ENCODE peak calls at places on chromosomes 1 and 21, in four cellular contexts. One of them, this sample, is unnamed.

GRCh38 chr1:47906009-47906432 is 91.2 kb downstream of the TRABD2B start:
- DNase-seq in bronchial epithelial cell: peak
- DNase-seq in NCI-H1092: peak
- DNase-seq in fibroblast of pulmonary artery: peak
- DNase-seq in this sample: no peak

GRCh38 chr1:33946836-33947235 is 83.0 kb downstream of the HMGB4 start:
- DNase-seq in bronchial epithelial cell: no peak
- DNase-seq in NCI-H1092: no peak
- DNase-seq in fibroblast of pulmonary artery: no peak
- DNase-seq in this sample: no peak

GRCh38 chr1:217747156-217747769 is 116.1 kb downstream of the SPATA17 start:
- DNase-seq in bronchial epithelial cell: peak
- DNase-seq in NCI-H1092: no peak
- DNase-seq in fibroblast of pulmonary artery: peak
- DNase-seq in this sample: peak

GRCh38 chr1:15412843-15413242 is 3.2 kb downstream of the EFHD2 start:
- DNase-seq in bronchial epithelial cell: no peak
- DNase-seq in NCI-H1092: peak
- DNase-seq in fibroblast of pulmonary artery: no peak
- DNase-seq in this sample: no peak

GRCh38 chr1:93330196-93330595 is 15.5 kb upstream of the DR1 start:
- DNase-seq in bronchial epithelial cell: no peak
- DNase-seq in NCI-H1092: no peak
- DNase-seq in fibroblast of pulmonary artery: no peak
- DNase-seq in this sample: no peak

GRCh38 chr1:218878369-218878768 is 295.3 kb upstream of the LYPLAL1 start:
- DNase-seq in bronchial epithelial cell: peak
- DNase-seq in NCI-H1092: no peak
- DNase-seq in fibroblast of pulmonary artery: peak
- DNase-seq in this sample: no peak

GRCh38 chr1:94101613-94101940 is 19.4 kb downstream of the ABCA4 start:
- DNase-seq in bronchial epithelial cell: no peak
- DNase-seq in NCI-H1092: no peak
- DNase-seq in fibroblast of pulmonary artery: no peak
- DNase-seq in this sample: no peak

GRCh38 chr21:46038871-46039397 is 57.4 kb downstream of the COL6A1 start:
- DNase-seq in bronchial epithelial cell: no peak
- DNase-seq in NCI-H1092: no peak
- DNase-seq in fibroblast of pulmonary artery: peak
- DNase-seq in this sample: no peak

GRCh38 chr21:45602106-45602505 is 41.4 kb upstream of the PCBP3 start:
- DNase-seq in bronchial epithelial cell: no peak
- DNase-seq in NCI-H1092: no peak
- DNase-seq in fibroblast of pulmonary artery: no peak
- DNase-seq in this sample: no peak

GRCh38 chr1:70760170-70760569 is 287.4 kb downstream of the PTGER3 start:
- DNase-seq in bronchial epithelial cell: no peak
- DNase-seq in NCI-H1092: no peak
- DNase-seq in fibroblast of pulmonary artery: no peak
- DNase-seq in this sample: no peak

GRCh38 chr1:5502310-5503194 is 489.7 kb downstream of the NPHP4 start:
- DNase-seq in bronchial epithelial cell: peak
- DNase-seq in NCI-H1092: no peak
- DNase-seq in fibroblast of pulmonary artery: no peak
- DNase-seq in this sample: no peak

GRCh38 chr1:5448486-5448885 is 543.7 kb downstream of the NPHP4 start:
- DNase-seq in bronchial epithelial cell: no peak
- DNase-seq in NCI-H1092: no peak
- DNase-seq in fibroblast of pulmonary artery: no peak
- DNase-seq in this sample: no peak

GRCh38 chr1:12356004-12356890 is 126.4 kb downstream of the VPS13D start:
- DNase-seq in bronchial epithelial cell: peak
- DNase-seq in NCI-H1092: peak
- DNase-seq in fibroblast of pulmonary artery: peak
- DNase-seq in this sample: peak

GRCh38 chr1:905071-905749 is 18.5 kb upstream of the SAMD11 start:
- DNase-seq in bronchial epithelial cell: no peak
- DNase-seq in NCI-H1092: no peak
- DNase-seq in fibroblast of pulmonary artery: peak
- DNase-seq in this sample: no peak

GRCh38 chr1:16260814-16261213 is 23.8 kb upstream of the CPLANE2 start:
- DNase-seq in bronchial epithelial cell: peak
- DNase-seq in NCI-H1092: no peak
- DNase-seq in fibroblast of pulmonary artery: peak
- DNase-seq in this sample: no peak

GRCh38 chr1:159509440-159510222 is 26.2 kb downstream of the OR10J5 start:
- DNase-seq in bronchial epithelial cell: no peak
- DNase-seq in NCI-H1092: no peak
- DNase-seq in fibroblast of pulmonary artery: no peak
- DNase-seq in this sample: no peak

GRCh38 chr1:1079408-1080121 is 5.5 kb upstream of the RNF223 start:
- DNase-seq in bronchial epithelial cell: peak
- DNase-seq in NCI-H1092: no peak
- DNase-seq in fibroblast of pulmonary artery: peak
- DNase-seq in this sample: no peak

GRCh38 chr1:84936116-84936810 is 43.3 kb upstream of the LPAR3 start:
- DNase-seq in bronchial epithelial cell: peak
- DNase-seq in NCI-H1092: peak
- DNase-seq in fibroblast of pulmonary artery: peak
- DNase-seq in this sample: peak

This sample was measured in NCI-H446.